ENCODE peak calls at places on chromosomes 13 and 19, in seven cellular contexts. One of them, this sample, is unnamed. For H3K4me1, the result is how much of the 10 kb centered on the place peaks cover.

GRCh38 chr13:100434010-100434763 is 154.4 kb downstream of the GGACT start:
- DNase-seq in H1: no peak
- DNase-seq in IMR-90: peak
- DNase-seq in mesenchymal stem cell: peak
- DNase-seq in H9: no peak
- DNase-seq in neuronal stem cell: no peak
- DNase-seq in trophoblast cell: no peak
- DNase-seq in this sample: peak

GRCh38 chr19:42246143-42246868 is 3.9 kb upstream of the GSK3A start:
- DNase-seq in H9: peak
- DNase-seq in neuronal stem cell: no peak
- DNase-seq in H1: peak
- DNase-seq in trophoblast cell: peak
- DNase-seq in mesenchymal stem cell: peak
- DNase-seq in IMR-90: peak
- DNase-seq in this sample: peak

GRCh38 chr13:75357576-75358295 is 124.2 kb downstream of the TBC1D4 start:
- DNase-seq in H1: peak
- DNase-seq in trophoblast cell: peak
- DNase-seq in mesenchymal stem cell: peak
- DNase-seq in neuronal stem cell: peak
- DNase-seq in H9: peak
- DNase-seq in IMR-90: peak
- DNase-seq in this sample: peak

GRCh38 chr19:29832801-29833200 is 21.0 kb downstream of the CCNE1 start:
- DNase-seq in H1: no peak
- DNase-seq in H9: no peak
- DNase-seq in neuronal stem cell: no peak
- DNase-seq in mesenchymal stem cell: no peak
- DNase-seq in IMR-90: no peak
- DNase-seq in trophoblast cell: no peak
- DNase-seq in this sample: no peak

GRCh38 chr13:61406275-61406674 is 9.4 kb downstream of the PCDH20 start:
- DNase-seq in H1: no peak
- DNase-seq in trophoblast cell: no peak
- DNase-seq in IMR-90: no peak
- DNase-seq in mesenchymal stem cell: no peak
- DNase-seq in H9: no peak
- DNase-seq in neuronal stem cell: no peak
- DNase-seq in this sample: no peak

GRCh38 chr19:7533925-7534480 is 1.5 kb upstream of the PNPLA6 start:
- DNase-seq in IMR-90: peak
- DNase-seq in H1: peak
- DNase-seq in mesenchymal stem cell: peak
- DNase-seq in H9: peak
- DNase-seq in neuronal stem cell: peak
- DNase-seq in trophoblast cell: peak
- DNase-seq in this sample: peak

GRCh38 chr13:44021422-44021821 is 141.7 kb downstream of the LACC1 start:
- DNase-seq in neuronal stem cell: no peak
- DNase-seq in H9: no peak
- DNase-seq in trophoblast cell: no peak
- DNase-seq in IMR-90: no peak
- DNase-seq in mesenchymal stem cell: no peak
- DNase-seq in H1: no peak
- DNase-seq in this sample: no peak

GRCh38 chr13:31588331-31588730 is 151.0 kb upstream of the RXFP2 start:
- DNase-seq in IMR-90: no peak
- DNase-seq in mesenchymal stem cell: no peak
- DNase-seq in neuronal stem cell: no peak
- DNase-seq in trophoblast cell: no peak
- DNase-seq in H1: no peak
- DNase-seq in H9: no peak
- DNase-seq in this sample: no peak

GRCh38 chr13:40096357-40096911 is 441.0 kb downstream of the COG6 start:
- DNase-seq in H1: no peak
- DNase-seq in H9: no peak
- DNase-seq in IMR-90: no peak
- DNase-seq in mesenchymal stem cell: no peak
- DNase-seq in neuronal stem cell: no peak
- DNase-seq in trophoblast cell: no peak
- DNase-seq in this sample: no peak

GRCh38 chr13:37534181-37534580 is 64.4 kb downstream of the POSTN start:
- DNase-seq in H9: no peak
- DNase-seq in mesenchymal stem cell: no peak
- DNase-seq in neuronal stem cell: no peak
- DNase-seq in H1: no peak
- DNase-seq in IMR-90: peak
- DNase-seq in trophoblast cell: no peak
- DNase-seq in this sample: no peak

GRCh38 chr19:37986048-37986750 is 79.2 kb downstream of the SIPA1L3 start:
- DNase-seq in trophoblast cell: no peak
- DNase-seq in neuronal stem cell: no peak
- DNase-seq in IMR-90: no peak
- DNase-seq in mesenchymal stem cell: no peak
- DNase-seq in H1: no peak
- DNase-seq in H9: no peak
- DNase-seq in this sample: no peak

GRCh38 chr13:29849731-29850212 is 645 bp downstream of the UBL3 start:
- DNase-seq in H1: peak
- DNase-seq in neuronal stem cell: no peak
- DNase-seq in H9: peak
- DNase-seq in mesenchymal stem cell: peak
- DNase-seq in IMR-90: peak
- DNase-seq in trophoblast cell: peak
- DNase-seq in this sample: peak

GRCh38 chr19:21084343-21084742 is 2.3 kb downstream of the ZNF714 start:
- DNase-seq in H9: no peak
- DNase-seq in trophoblast cell: peak
- DNase-seq in H1: no peak
- DNase-seq in IMR-90: peak
- DNase-seq in neuronal stem cell: no peak
- DNase-seq in mesenchymal stem cell: peak
- DNase-seq in this sample: peak

GRCh38 chr19:40357655-40358054 is 9.2 kb downstream of the PLD3 start:
- DNase-seq in neuronal stem cell: no peak
- DNase-seq in IMR-90: peak
- DNase-seq in trophoblast cell: no peak
- DNase-seq in mesenchymal stem cell: no peak
- DNase-seq in H9: no peak
- DNase-seq in H1: no peak
- DNase-seq in this sample: no peak

GRCh38 chr19:8064866-8065486 is 12.4 kb downstream of the CCL25 start:
- DNase-seq in IMR-90: no peak
- DNase-seq in mesenchymal stem cell: no peak
- DNase-seq in neuronal stem cell: no peak
- DNase-seq in trophoblast cell: no peak
- DNase-seq in H1: no peak
- DNase-seq in H9: no peak
- DNase-seq in this sample: no peak

GRCh38 chr19:16626796-16627193 is 1.2 kb downstream of the MED26 start:
- DNase-seq in neuronal stem cell: no peak
- DNase-seq in H9: no peak
- DNase-seq in mesenchymal stem cell: no peak
- DNase-seq in trophoblast cell: no peak
- DNase-seq in IMR-90: no peak
- DNase-seq in H1: no peak
- DNase-seq in this sample: no peak

GRCh38 chr13:19959141-19959830 is 759 bp downstream of the ZMYM2 start:
- DNase-seq in H9: peak
- DNase-seq in trophoblast cell: peak
- DNase-seq in neuronal stem cell: peak
- DNase-seq in IMR-90: peak
- DNase-seq in mesenchymal stem cell: peak
- DNase-seq in H1: peak
- DNase-seq in this sample: peak

GRCh38 chr13:39144941-39145533 is 106.8 kb downstream of the NHLRC3 start:
- DNase-seq in neuronal stem cell: peak
- DNase-seq in H9: peak
- DNase-seq in H1: peak
- DNase-seq in IMR-90: peak
- DNase-seq in mesenchymal stem cell: peak
- DNase-seq in trophoblast cell: peak
- DNase-seq in this sample: peak

GRCh38 chr19:4066176-4066606 is 508 bp downstream of the ZBTB7A start:
- DNase-seq in IMR-90: no peak
- DNase-seq in neuronal stem cell: no peak
- DNase-seq in H1: peak
- DNase-seq in trophoblast cell: no peak
- DNase-seq in H9: no peak
- DNase-seq in mesenchymal stem cell: no peak
- DNase-seq in this sample: no peak

GRCh38 chr13:40186636-40187323 is 479.7 kb downstream of the FOXO1 start:
- DNase-seq in IMR-90: no peak
- DNase-seq in H1: no peak
- DNase-seq in H9: no peak
- DNase-seq in trophoblast cell: no peak
- DNase-seq in neuronal stem cell: no peak
- DNase-seq in mesenchymal stem cell: no peak
- DNase-seq in this sample: no peak

GRCh38 chr19:38946229-38947010 is 15.7 kb downstream of the MRPS12 start:
- DNase-seq in H9: peak
- DNase-seq in trophoblast cell: no peak
- DNase-seq in IMR-90: no peak
- DNase-seq in mesenchymal stem cell: no peak
- DNase-seq in neuronal stem cell: no peak
- DNase-seq in H1: no peak
- DNase-seq in this sample: no peak

GRCh38 chr19:13864513-13865242 is 12.3 kb upstream of the NANOS3 start:
- DNase-seq in IMR-90: no peak
- DNase-seq in H9: no peak
- DNase-seq in neuronal stem cell: no peak
- DNase-seq in trophoblast cell: no peak
- DNase-seq in mesenchymal stem cell: no peak
- DNase-seq in H1: no peak
- DNase-seq in this sample: no peak

GRCh38 chr19:7850429-7850819 is 20.4 kb downstream of the EVI5L start:
- DNase-seq in mesenchymal stem cell: peak
- DNase-seq in neuronal stem cell: no peak
- DNase-seq in trophoblast cell: peak
- DNase-seq in H1: no peak
- DNase-seq in H9: no peak
- DNase-seq in IMR-90: peak
- DNase-seq in this sample: no peak

GRCh38 chr19:18439025-18439909 is 1.3 kb upstream of the ISYNA1 start:
- DNase-seq in trophoblast cell: peak
- DNase-seq in IMR-90: peak
- DNase-seq in H9: no peak
- DNase-seq in H1: no peak
- DNase-seq in neuronal stem cell: no peak
- DNase-seq in mesenchymal stem cell: peak
- DNase-seq in this sample: no peak

GRCh38 chr19:46251415-46251814 is 21.9 kb downstream of the IGFL1 start:
- DNase-seq in H1: no peak
- DNase-seq in trophoblast cell: peak
- DNase-seq in neuronal stem cell: no peak
- DNase-seq in IMR-90: no peak
- DNase-seq in H9: no peak
- DNase-seq in mesenchymal stem cell: no peak
- DNase-seq in this sample: no peak
- H3K4ac ChIP-seq in H1: no peak
- H3K4ac ChIP-seq in trophoblast cell: no peak
- H3K4ac ChIP-seq in neuronal stem cell: no peak
- H3K4ac ChIP-seq in IMR-90: no peak
- H3K4ac ChIP-seq in H9: no peak
- H3K4ac ChIP-seq in mesenchymal stem cell: no peak
- H3K4ac ChIP-seq in this sample: no peak

DNA sequence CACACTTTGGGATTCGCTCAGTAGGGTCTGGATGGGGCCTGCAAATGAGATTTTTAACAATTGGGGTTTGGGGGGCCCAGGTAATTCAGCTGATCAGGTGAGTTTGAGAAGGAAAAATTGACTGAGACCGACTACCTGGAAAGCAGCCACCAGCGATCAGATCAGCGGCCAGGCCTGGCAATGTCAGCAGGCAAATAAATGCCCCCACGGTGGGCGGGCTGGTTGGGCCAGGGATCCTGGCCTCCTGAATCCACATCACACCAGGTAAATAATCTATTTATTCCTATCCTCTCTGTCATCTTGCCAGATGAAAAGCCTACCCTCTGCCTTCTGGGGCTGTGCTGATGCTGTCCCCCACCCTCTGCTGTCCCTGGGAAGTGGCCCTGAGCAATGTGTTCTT is 9.4 kb downstream of the NAPA start:
- DNase-seq in IMR-90: no peak
- DNase-seq in mesenchymal stem cell: no peak
- DNase-seq in H1: no peak
- DNase-seq in H9: no peak
- DNase-seq in trophoblast cell: no peak
- DNase-seq in neuronal stem cell: no peak
- DNase-seq in this sample: no peak
- H3K4me1 ChIP-seq in IMR-90: under half
- H3K4me1 ChIP-seq in mesenchymal stem cell: under half
- H3K4me1 ChIP-seq in H1: under half
- H3K4me1 ChIP-seq in H9: under half
- H3K4me1 ChIP-seq in trophoblast cell: under half
- H3K4me1 ChIP-seq in neuronal stem cell: under half
- H3K4me1 ChIP-seq in this sample: under half

DNA sequence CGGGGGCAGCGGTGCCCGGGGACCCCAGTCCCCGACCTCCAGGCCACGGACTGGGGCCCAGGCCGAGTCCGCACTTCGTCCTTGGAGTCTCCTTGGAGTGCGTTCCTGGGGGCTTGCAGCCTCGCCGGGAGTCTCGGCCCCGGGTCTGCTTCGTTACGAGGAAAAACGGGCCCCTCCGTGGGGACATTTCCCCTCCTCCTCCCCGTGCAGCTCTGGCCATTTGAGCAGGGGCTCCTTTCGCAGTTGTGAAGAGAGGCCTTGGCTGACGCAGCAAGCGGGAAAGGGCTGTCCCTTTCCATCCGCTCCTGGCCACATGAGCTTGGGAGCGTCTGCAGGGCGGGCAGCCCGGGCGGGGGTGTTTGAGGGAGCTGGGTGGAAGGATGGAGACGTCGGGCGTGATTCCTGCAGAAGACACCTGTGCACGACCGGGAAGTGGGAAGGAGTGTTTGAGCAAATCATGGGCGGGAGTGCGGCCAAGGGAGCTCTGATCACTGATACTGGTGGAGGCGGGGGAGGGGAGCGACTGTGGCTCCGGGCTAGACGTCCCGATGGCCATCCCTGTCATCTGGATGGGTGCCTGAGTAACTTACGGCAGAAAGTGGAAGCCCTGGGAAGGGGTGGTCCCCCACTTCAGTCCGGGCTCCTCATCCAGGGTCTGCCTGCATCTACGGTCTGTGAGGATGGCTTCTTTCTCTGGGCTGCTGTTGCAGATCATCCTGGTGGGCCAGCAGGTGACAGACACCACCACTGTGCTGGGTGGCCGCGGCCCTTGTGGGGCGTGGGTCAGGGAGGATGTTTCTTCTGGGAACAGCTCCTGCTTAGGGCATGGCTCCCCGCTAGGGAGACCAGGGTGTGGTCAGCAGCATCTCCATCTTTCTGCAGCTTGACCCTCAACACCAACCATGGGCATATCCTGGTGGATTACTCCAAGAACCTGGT is 736 bp downstream of the GPI start:
- DNase-seq in trophoblast cell: peak
- DNase-seq in IMR-90: peak
- DNase-seq in mesenchymal stem cell: peak
- DNase-seq in H1: peak
- DNase-seq in neuronal stem cell: no peak
- DNase-seq in H9: peak
- DNase-seq in this sample: peak
- H4K8ac ChIP-seq in trophoblast cell: peak
- H4K8ac ChIP-seq in IMR-90: peak
- H4K8ac ChIP-seq in mesenchymal stem cell: peak
- H4K8ac ChIP-seq in H1: peak
- H4K8ac ChIP-seq in neuronal stem cell: peak
- H4K8ac ChIP-seq in H9: no peak
- H4K8ac ChIP-seq in this sample: no peak

GRCh38 chr13:109778102-109778542 is 8.3 kb downstream of the IRS2 start:
- DNase-seq in mesenchymal stem cell: peak
- DNase-seq in trophoblast cell: peak
- DNase-seq in IMR-90: peak
- DNase-seq in neuronal stem cell: no peak
- DNase-seq in H9: no peak
- DNase-seq in H1: no peak
- DNase-seq in this sample: peak
- H3K4ac ChIP-seq in mesenchymal stem cell: no peak
- H3K4ac ChIP-seq in trophoblast cell: no peak
- H3K4ac ChIP-seq in IMR-90: no peak
- H3K4ac ChIP-seq in neuronal stem cell: no peak
- H3K4ac ChIP-seq in H9: no peak
- H3K4ac ChIP-seq in H1: no peak
- H3K4ac ChIP-seq in this sample: no peak